ENCODE peak calls at places on chromosomes 7 and 10, in ten cellular contexts. One of them, this sample, is unnamed.

GRCh38 chr10:114605155-114605797 is 52.8 kb downstream of the ABLIM1 start:
- DNase-seq in HCT116: no peak
- DNase-seq in esophagus squamous epithelium: no peak
- DNase-seq in mesenchymal stem cell: peak; percentile 6
- DNase-seq in body of pancreas: no peak
- DNase-seq in CD4-positive, alpha-beta T cell: no peak
- DNase-seq in psoas muscle: no peak
- DNase-seq in colonic mucosa: no peak
- DNase-seq in lung: no peak
- DNase-seq in right atrium auricular region: no peak
- DNase-seq in this sample: no peak

GRCh38 chr10:20631229-20631628 is 265.9 kb downstream of the NEBL start:
- DNase-seq in HCT116: no peak
- DNase-seq in mesenchymal stem cell: no peak
- DNase-seq in body of pancreas: no peak
- DNase-seq in colonic mucosa: no peak
- DNase-seq in esophagus squamous epithelium: no peak
- DNase-seq in CD4-positive, alpha-beta T cell: no peak
- DNase-seq in lung: no peak
- DNase-seq in psoas muscle: no peak
- DNase-seq in right atrium auricular region: no peak
- DNase-seq in this sample: no peak

GRCh38 chr10:94500063-94500462 is 45.5 kb upstream of the HELLS start:
- DNase-seq in lung: no peak
- DNase-seq in mesenchymal stem cell: peak; percentile 18
- DNase-seq in body of pancreas: no peak
- DNase-seq in HCT116: no peak
- DNase-seq in CD4-positive, alpha-beta T cell: no peak
- DNase-seq in psoas muscle: no peak
- DNase-seq in colonic mucosa: no peak
- DNase-seq in right atrium auricular region: no peak
- DNase-seq in esophagus squamous epithelium: no peak
- DNase-seq in this sample: no peak

GRCh38 chr10:124093076-124093773 is at the start of gene CHST15:
- DNase-seq in colonic mucosa: no peak
- DNase-seq in CD4-positive, alpha-beta T cell: no peak
- DNase-seq in psoas muscle: peak; percentile 58
- DNase-seq in lung: peak; percentile 64
- DNase-seq in HCT116: peak; percentile 74
- DNase-seq in right atrium auricular region: peak; percentile 74
- DNase-seq in body of pancreas: peak; percentile 54
- DNase-seq in esophagus squamous epithelium: no peak
- DNase-seq in mesenchymal stem cell: peak; percentile 80
- DNase-seq in this sample: peak; percentile 35

GRCh38 chr7:24978837-24979469 is 1.0 kb downstream of the OSBPL3 start:
- DNase-seq in CD4-positive, alpha-beta T cell: no peak
- DNase-seq in mesenchymal stem cell: no peak
- DNase-seq in body of pancreas: no peak
- DNase-seq in right atrium auricular region: no peak
- DNase-seq in HCT116: no peak
- DNase-seq in esophagus squamous epithelium: no peak
- DNase-seq in lung: peak; percentile 41
- DNase-seq in colonic mucosa: no peak
- DNase-seq in psoas muscle: no peak
- DNase-seq in this sample: no peak

GRCh38 chr10:42544945-42545344 is 93.4 kb downstream of the ZNF33B start:
- DNase-seq in psoas muscle: no peak
- DNase-seq in lung: no peak
- DNase-seq in CD4-positive, alpha-beta T cell: no peak
- DNase-seq in right atrium auricular region: no peak
- DNase-seq in esophagus squamous epithelium: no peak
- DNase-seq in HCT116: no peak
- DNase-seq in mesenchymal stem cell: no peak
- DNase-seq in colonic mucosa: no peak
- DNase-seq in body of pancreas: no peak
- DNase-seq in this sample: no peak

GRCh38 chr7:46982928-46983327 is 599.0 kb downstream of the TNS3 start:
- DNase-seq in esophagus squamous epithelium: no peak
- DNase-seq in HCT116: no peak
- DNase-seq in lung: no peak
- DNase-seq in right atrium auricular region: no peak
- DNase-seq in psoas muscle: no peak
- DNase-seq in colonic mucosa: no peak
- DNase-seq in body of pancreas: no peak
- DNase-seq in CD4-positive, alpha-beta T cell: no peak
- DNase-seq in mesenchymal stem cell: no peak
- DNase-seq in this sample: no peak

GRCh38 chr10:119655566-119656001 is 4.4 kb downstream of the BAG3 start:
- DNase-seq in lung: no peak
- DNase-seq in HCT116: no peak
- DNase-seq in body of pancreas: no peak
- DNase-seq in CD4-positive, alpha-beta T cell: peak; percentile 54
- DNase-seq in psoas muscle: peak; percentile 69
- DNase-seq in colonic mucosa: peak; percentile 29
- DNase-seq in esophagus squamous epithelium: no peak
- DNase-seq in right atrium auricular region: peak; percentile 85
- DNase-seq in mesenchymal stem cell: peak; percentile 96
- DNase-seq in this sample: peak; percentile 37

GRCh38 chr7:106618480-106618879 is 42.5 kb downstream of the CCDC71L start:
- DNase-seq in body of pancreas: no peak
- DNase-seq in lung: no peak
- DNase-seq in right atrium auricular region: no peak
- DNase-seq in psoas muscle: no peak
- DNase-seq in colonic mucosa: no peak
- DNase-seq in CD4-positive, alpha-beta T cell: no peak
- DNase-seq in HCT116: no peak
- DNase-seq in mesenchymal stem cell: peak; percentile 43
- DNase-seq in esophagus squamous epithelium: no peak
- DNase-seq in this sample: no peak

GRCh38 chr10:86292462-86293322 is 73.9 kb downstream of the GRID1 start:
- DNase-seq in body of pancreas: no peak
- DNase-seq in CD4-positive, alpha-beta T cell: no peak
- DNase-seq in esophagus squamous epithelium: no peak
- DNase-seq in right atrium auricular region: peak; percentile 30
- DNase-seq in mesenchymal stem cell: no peak
- DNase-seq in colonic mucosa: peak; percentile 13
- DNase-seq in lung: peak; percentile 27
- DNase-seq in HCT116: no peak
- DNase-seq in psoas muscle: no peak
- DNase-seq in this sample: no peak

GRCh38 chr10:110568055-110568735 is 700 bp downstream of the SMC3 start:
- DNase-seq in psoas muscle: no peak
- DNase-seq in lung: peak; percentile 35
- DNase-seq in body of pancreas: no peak
- DNase-seq in esophagus squamous epithelium: no peak
- DNase-seq in HCT116: no peak
- DNase-seq in CD4-positive, alpha-beta T cell: peak; percentile 40
- DNase-seq in right atrium auricular region: no peak
- DNase-seq in colonic mucosa: peak; percentile 53
- DNase-seq in mesenchymal stem cell: peak; percentile 46
- DNase-seq in this sample: no peak

DNA sequence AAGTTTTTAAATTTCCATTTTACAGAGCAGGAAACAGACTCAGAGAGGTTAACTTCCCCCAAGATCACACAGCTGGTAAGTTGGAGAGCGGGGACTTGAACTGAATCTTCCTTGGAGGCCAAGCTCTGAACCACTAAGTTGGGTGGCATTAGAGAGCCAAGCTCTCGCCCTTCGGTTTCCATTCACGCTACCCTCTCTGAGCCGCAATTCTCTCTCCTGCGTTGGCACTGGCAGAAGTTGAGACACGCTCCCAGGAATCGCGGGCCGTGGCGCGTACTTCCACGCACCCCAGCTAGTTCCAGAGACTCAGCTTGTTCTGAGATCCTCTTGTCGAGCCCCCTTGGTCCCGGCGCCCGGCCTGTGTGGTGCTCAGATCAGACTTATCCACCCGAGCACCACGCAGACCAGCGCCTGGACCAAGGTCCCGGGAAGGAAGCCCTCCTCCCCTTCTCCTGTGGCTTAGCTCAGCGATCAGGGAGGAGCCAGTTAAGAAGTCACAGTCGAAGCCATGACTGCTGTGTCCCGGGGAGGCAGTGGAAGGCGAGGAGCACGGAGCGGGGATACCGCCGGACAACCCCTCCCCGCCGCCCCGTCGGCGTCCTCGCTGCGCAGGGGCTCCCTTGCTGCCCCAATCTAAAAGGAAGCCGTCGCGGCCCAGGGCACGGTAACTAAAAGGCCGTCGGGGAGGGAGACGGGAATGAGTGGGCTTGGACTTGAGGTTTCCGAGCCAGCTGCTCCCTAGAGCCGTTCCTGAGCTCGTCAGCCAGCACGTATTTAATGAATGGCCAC is 29.5 kb upstream of the VAX1 start:
- DNase-seq in body of pancreas: peak; percentile 12
- DNase-seq in mesenchymal stem cell: no peak
- DNase-seq in lung: no peak
- DNase-seq in CD4-positive, alpha-beta T cell: no peak
- DNase-seq in psoas muscle: no peak
- DNase-seq in esophagus squamous epithelium: no peak
- DNase-seq in HCT116: no peak
- DNase-seq in colonic mucosa: no peak
- DNase-seq in right atrium auricular region: no peak
- DNase-seq in this sample: no peak
- H3K27me3 ChIP-seq in body of pancreas: peaks cover 64% of the 10 kb centered on the region
- H3K27me3 ChIP-seq in mesenchymal stem cell: peaks cover 99% of the 10 kb centered on the region
- H3K27me3 ChIP-seq in lung: peaks cover 3% of the 10 kb centered on the region
- H3K27me3 ChIP-seq in CD4-positive, alpha-beta T cell: peaks cover 83% of the 10 kb centered on the region
- H3K27me3 ChIP-seq in psoas muscle: peaks cover 97% of the 10 kb centered on the region
- H3K27me3 ChIP-seq in esophagus squamous epithelium: peaks cover 64% of the 10 kb centered on the region
- H3K27me3 ChIP-seq in HCT116: peaks cover 13% of the 10 kb centered on the region
- H3K27me3 ChIP-seq in colonic mucosa: peaks cover 79% of the 10 kb centered on the region
- H3K27me3 ChIP-seq in right atrium auricular region: peaks cover 56% of the 10 kb centered on the region
- H3K27me3 ChIP-seq in this sample: peaks cover 100% of the 10 kb centered on the region

GRCh38 chr10:97825020-97825739 is 24.5 kb upstream of the GOLGA7B start:
- DNase-seq in CD4-positive, alpha-beta T cell: no peak
- DNase-seq in body of pancreas: no peak
- DNase-seq in HCT116: no peak
- DNase-seq in lung: no peak
- DNase-seq in colonic mucosa: no peak
- DNase-seq in esophagus squamous epithelium: no peak
- DNase-seq in mesenchymal stem cell: no peak
- DNase-seq in psoas muscle: no peak
- DNase-seq in right atrium auricular region: no peak
- DNase-seq in this sample: no peak

GRCh38 chr10:97820305-97820704 is 29.3 kb upstream of the GOLGA7B start:
- DNase-seq in mesenchymal stem cell: no peak
- DNase-seq in CD4-positive, alpha-beta T cell: no peak
- DNase-seq in right atrium auricular region: no peak
- DNase-seq in esophagus squamous epithelium: no peak
- DNase-seq in HCT116: no peak
- DNase-seq in psoas muscle: no peak
- DNase-seq in colonic mucosa: no peak
- DNase-seq in body of pancreas: no peak
- DNase-seq in lung: no peak
- DNase-seq in this sample: no peak

GRCh38 chr10:97821308-97822038 is 28.2 kb upstream of the GOLGA7B start:
- DNase-seq in esophagus squamous epithelium: no peak
- DNase-seq in mesenchymal stem cell: no peak
- DNase-seq in HCT116: no peak
- DNase-seq in psoas muscle: peak; percentile 39
- DNase-seq in lung: no peak
- DNase-seq in colonic mucosa: no peak
- DNase-seq in body of pancreas: no peak
- DNase-seq in CD4-positive, alpha-beta T cell: no peak
- DNase-seq in right atrium auricular region: no peak
- DNase-seq in this sample: no peak

GRCh38 chr10:97823734-97824133 is 25.9 kb upstream of the GOLGA7B start:
- DNase-seq in HCT116: no peak
- DNase-seq in psoas muscle: peak; percentile 69
- DNase-seq in body of pancreas: no peak
- DNase-seq in esophagus squamous epithelium: no peak
- DNase-seq in right atrium auricular region: no peak
- DNase-seq in colonic mucosa: no peak
- DNase-seq in mesenchymal stem cell: no peak
- DNase-seq in lung: no peak
- DNase-seq in CD4-positive, alpha-beta T cell: no peak
- DNase-seq in this sample: peak; percentile 58

GRCh38 chr10:97822261-97822687 is 27.4 kb upstream of the GOLGA7B start:
- DNase-seq in HCT116: no peak
- DNase-seq in mesenchymal stem cell: no peak
- DNase-seq in lung: no peak
- DNase-seq in psoas muscle: peak; percentile 61
- DNase-seq in colonic mucosa: no peak
- DNase-seq in esophagus squamous epithelium: no peak
- DNase-seq in right atrium auricular region: peak; percentile 61
- DNase-seq in body of pancreas: peak; percentile 15
- DNase-seq in CD4-positive, alpha-beta T cell: no peak
- DNase-seq in this sample: no peak
- H3K27me3 ChIP-seq in HCT116: no peaks in the 10 kb centered on the region
- H3K27me3 ChIP-seq in mesenchymal stem cell: peaks cover 12% of the 10 kb centered on the region
- H3K27me3 ChIP-seq in lung: no peaks in the 10 kb centered on the region
- H3K27me3 ChIP-seq in psoas muscle: no peaks in the 10 kb centered on the region
- H3K27me3 ChIP-seq in colonic mucosa: no peaks in the 10 kb centered on the region
- H3K27me3 ChIP-seq in esophagus squamous epithelium: no peaks in the 10 kb centered on the region
- H3K27me3 ChIP-seq in right atrium auricular region: no peaks in the 10 kb centered on the region
- H3K27me3 ChIP-seq in body of pancreas: no peaks in the 10 kb centered on the region
- H3K27me3 ChIP-seq in CD4-positive, alpha-beta T cell: no peaks in the 10 kb centered on the region
- H3K27me3 ChIP-seq in this sample: no peaks in the 10 kb centered on the region

GRCh38 chr10:101237080-101237817 is 8.0 kb upstream of the LBX1 start:
- DNase-seq in mesenchymal stem cell: peak; percentile 48
- DNase-seq in right atrium auricular region: no peak
- DNase-seq in body of pancreas: no peak
- DNase-seq in lung: no peak
- DNase-seq in CD4-positive, alpha-beta T cell: no peak
- DNase-seq in HCT116: no peak
- DNase-seq in psoas muscle: no peak
- DNase-seq in colonic mucosa: no peak
- DNase-seq in esophagus squamous epithelium: no peak
- DNase-seq in this sample: no peak
- H3K27me3 ChIP-seq in mesenchymal stem cell: peaks cover 97% of the 10 kb centered on the region
- H3K27me3 ChIP-seq in right atrium auricular region: peaks cover 45% of the 10 kb centered on the region
- H3K27me3 ChIP-seq in body of pancreas: peaks cover 26% of the 10 kb centered on the region
- H3K27me3 ChIP-seq in lung: no peaks in the 10 kb centered on the region
- H3K27me3 ChIP-seq in CD4-positive, alpha-beta T cell: peaks cover 86% of the 10 kb centered on the region
- H3K27me3 ChIP-seq in HCT116: no peaks in the 10 kb centered on the region
- H3K27me3 ChIP-seq in psoas muscle: peaks cover 38% of the 10 kb centered on the region
- H3K27me3 ChIP-seq in colonic mucosa: peaks cover 78% of the 10 kb centered on the region
- H3K27me3 ChIP-seq in esophagus squamous epithelium: peaks cover 56% of the 10 kb centered on the region
- H3K27me3 ChIP-seq in this sample: peaks cover 95% of the 10 kb centered on the region

DNA sequence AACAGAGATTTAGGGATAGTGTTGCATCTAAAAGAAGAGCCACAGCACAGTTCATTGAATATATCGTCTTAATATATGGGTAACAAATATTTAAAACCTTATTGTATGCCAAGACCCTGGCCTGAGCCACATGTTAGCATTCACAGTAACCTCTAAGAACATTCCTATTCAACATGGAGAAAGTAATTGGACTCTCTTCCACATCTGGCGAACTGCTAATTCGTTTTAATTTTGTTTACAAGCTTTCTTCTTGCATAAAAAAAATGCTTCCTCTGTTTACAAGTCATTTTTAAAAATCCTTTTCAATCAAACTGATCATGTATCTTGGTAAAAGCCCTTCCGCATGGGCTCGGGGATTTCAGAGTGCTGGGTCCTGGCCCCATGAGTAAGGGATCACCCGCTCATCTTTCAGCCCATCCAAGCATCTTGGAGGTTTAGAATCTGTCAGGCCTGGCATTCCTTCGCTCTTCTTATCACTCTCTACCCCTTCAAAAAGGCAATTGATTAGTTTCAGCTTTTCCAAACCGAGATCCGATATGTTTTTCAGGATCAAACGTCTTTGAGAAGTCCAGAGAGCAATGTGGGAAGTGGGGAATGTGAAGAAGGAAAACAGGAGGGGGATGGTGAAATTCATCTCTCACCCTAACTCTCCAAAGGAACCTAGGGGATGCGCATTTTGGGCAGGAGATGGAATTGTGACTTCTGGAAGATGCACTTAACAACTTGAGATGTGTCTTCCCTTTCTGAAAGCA is 7.2 kb downstream of the TWIST1 start:
- DNase-seq in body of pancreas: no peak
- DNase-seq in colonic mucosa: no peak
- DNase-seq in HCT116: no peak
- DNase-seq in right atrium auricular region: no peak
- DNase-seq in CD4-positive, alpha-beta T cell: no peak
- DNase-seq in mesenchymal stem cell: no peak
- DNase-seq in psoas muscle: no peak
- DNase-seq in lung: no peak
- DNase-seq in esophagus squamous epithelium: no peak
- DNase-seq in this sample: no peak
- H3K27me3 ChIP-seq in body of pancreas: peaks cover 77% of the 10 kb centered on the region
- H3K27me3 ChIP-seq in colonic mucosa: peaks cover 63% of the 10 kb centered on the region
- H3K27me3 ChIP-seq in HCT116: no peaks in the 10 kb centered on the region
- H3K27me3 ChIP-seq in right atrium auricular region: peaks cover 5% of the 10 kb centered on the region
- H3K27me3 ChIP-seq in CD4-positive, alpha-beta T cell: peaks cover 98% of the 10 kb centered on the region
- H3K27me3 ChIP-seq in mesenchymal stem cell: no peaks in the 10 kb centered on the region
- H3K27me3 ChIP-seq in psoas muscle: peaks cover 97% of the 10 kb centered on the region
- H3K27me3 ChIP-seq in lung: peaks cover 12% of the 10 kb centered on the region
- H3K27me3 ChIP-seq in esophagus squamous epithelium: peaks cover 57% of the 10 kb centered on the region
- H3K27me3 ChIP-seq in this sample: peaks cover 96% of the 10 kb centered on the region